ENCODE peak calls at places on chromosomes 13 and 19, in ten cellular contexts. T is HL-60; E is CD8-positive, alpha-beta T cell; U is uterus; R is psoas muscle; Y is spleen; C is breast epithelium; V is ovary; G is IMR-90; Q is upper lobe of right lung. F is an unnamed sample.

GRCh38 chr13:29934531-29935308 is 84.3 kb upstream of the UBL3 start:
- DNase-seq in T (no peak), E (no peak), U (no peak), R (no peak), Y (no peak), C (no peak), V (no peak), G (no peak), Q (no peak), F (no peak)

GRCh38 chr19:1247747-1248453 is 483 bp upstream of the MIDN start:
- DNase-seq in T (peak; percentile 45), E (peak; percentile 62), U (peak; percentile 82), R (peak; percentile 91), Y (peak; percentile 96), C (no peak), V (peak; percentile 85), G (peak; percentile 70), Q (peak; percentile 90), F (peak; percentile 71)

GRCh38 chr19:53432088-53432661 is 391 bp downstream of the ZNF761 start:
- DNase-seq in T (peak; percentile 19), E (no peak), U (no peak), R (peak; percentile 48), Y (peak; percentile 83), C (no peak), V (peak; percentile 47), G (peak; percentile 13), Q (peak; percentile 75), F (peak; percentile 26)

GRCh38 chr19:3055741-3056453 is 6.4 kb downstream of the TLE5 start:
- DNase-seq in T (no peak), E (no peak), U (peak; percentile 65), R (peak; percentile 40), Y (no peak), C (peak; percentile 89), V (peak; percentile 69), G (no peak), Q (peak; percentile 82), F (peak; percentile 55)

GRCh38 chr19:879711-880438 is 13.1 kb downstream of the MED16 start:
- DNase-seq in T (no peak), E (no peak), U (no peak), R (no peak), Y (no peak), C (no peak), V (no peak), G (no peak), Q (peak; percentile 66), F (no peak)

GRCh38 chr19:18049390-18049789 is 37.3 kb downstream of the IL12RB1 start:
- DNase-seq in T (no peak), E (no peak), U (peak; percentile 82), R (peak; percentile 92), Y (peak; percentile 84), C (peak; percentile 64), V (peak; percentile 47), G (peak; percentile 25), Q (peak; percentile 92), F (no peak)

GRCh38 chr13:93715866-93716265 is 489.3 kb downstream of the GPC6 start:
- DNase-seq in T (no peak), E (no peak), U (no peak), R (no peak), Y (no peak), C (no peak), V (no peak), G (peak; percentile 59), Q (no peak), F (no peak)

GRCh38 chr13:89628567-89628966 is 1718.9 kb upstream of the MIR17HG start:
- DNase-seq in T (no peak), E (no peak), U (no peak), R (no peak), Y (no peak), C (no peak), V (no peak), G (no peak), Q (no peak), F (no peak)

GRCh38 chr13:103996733-103997132 is 930.5 kb upstream of the SLC10A2 start:
- DNase-seq in T (no peak), E (no peak), U (no peak), R (no peak), Y (no peak), C (no peak), V (no peak), G (peak; percentile 3), Q (no peak), F (no peak)

GRCh38 chr19:3194063-3194702 is 8.5 kb downstream of the NCLN start:
- DNase-seq in T (no peak), E (no peak), U (no peak), R (no peak), Y (no peak), C (no peak), V (no peak), G (no peak), Q (no peak), F (no peak)

GRCh38 chr13:101415358-101416174 is 742 bp downstream of the NALCN start:
- DNase-seq in T (no peak), E (no peak), U (no peak), R (peak; percentile 13), Y (no peak), C (no peak), V (no peak), G (no peak), Q (no peak), F (no peak)

GRCh38 chr13:26983533-26984315 is 187.9 kb downstream of the USP12 start:
- DNase-seq in T (no peak), E (no peak), U (no peak), R (no peak), Y (no peak), C (no peak), V (no peak), G (no peak), Q (no peak), F (no peak)

GRCh38 chr19:49687566-49688316 is 1.7 kb upstream of the ADM5 start:
- DNase-seq in T (peak; percentile 55), E (no peak), U (no peak), R (no peak), Y (no peak), C (no peak), V (peak; percentile 24), G (no peak), Q (no peak), F (no peak)

GRCh38 chr19:49685845-49686332 is 3.5 kb upstream of the ADM5 start:
- DNase-seq in T (no peak), E (no peak), U (no peak), R (no peak), Y (peak; percentile 84), C (no peak), V (peak; percentile 32), G (no peak), Q (no peak), F (no peak)

GRCh38 chr19:49684983-49685553 is 4.3 kb upstream of the ADM5 start:
- DNase-seq in T (no peak), E (no peak), U (no peak), R (no peak), Y (no peak), C (no peak), V (no peak), G (no peak), Q (no peak), F (no peak)

GRCh38 chr19:49687150-49687549 is 2.2 kb upstream of the ADM5 start:
- DNase-seq in T (no peak), E (no peak), U (no peak), R (no peak), Y (no peak), C (no peak), V (no peak), G (no peak), Q (no peak), F (no peak)

DNA sequence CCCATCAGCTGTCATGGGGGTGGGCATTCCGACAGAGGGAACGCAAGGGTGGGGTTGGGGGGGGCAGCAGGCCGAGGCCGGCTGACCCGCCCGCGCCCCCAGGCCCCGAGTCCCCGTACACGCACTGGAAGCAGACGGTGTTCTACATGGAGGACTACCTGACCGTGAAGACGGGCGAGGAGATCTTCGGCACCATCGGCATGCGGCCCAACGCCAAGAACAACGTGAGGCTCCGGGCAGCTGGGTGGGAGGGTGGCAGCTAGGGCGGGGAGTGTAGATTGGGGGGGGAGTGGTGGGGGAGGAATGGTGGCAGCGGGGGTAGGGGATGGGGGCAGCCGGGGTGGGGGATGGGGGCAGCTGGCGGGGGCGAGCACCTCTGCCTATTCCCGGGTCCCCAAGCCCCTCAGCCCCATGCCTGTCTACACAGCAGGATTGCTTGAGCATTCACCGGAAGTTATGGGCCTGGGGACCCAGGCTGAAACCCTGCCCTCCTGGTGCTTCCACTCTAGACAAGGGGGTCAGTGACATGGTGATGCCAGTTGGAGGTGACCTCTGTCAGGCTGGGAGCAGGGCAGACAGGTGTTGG is 2.8 kb upstream of the ADM5 start:
- DNase-seq in T (no peak), E (no peak), U (no peak), R (no peak), Y (no peak), C (no peak), V (peak; percentile 27), G (no peak), Q (no peak), F (no peak)
- H3K27ac ChIP-seq in T (no peak overlapping the region), E (no peak overlapping the region), U (no peak overlapping the region), R (no peak overlapping the region), Y (no peak overlapping the region), C (no peak overlapping the region), V (no peak overlapping the region), G (no peak overlapping the region), Q (peak overlapping the region; percentile 13), F (no peak overlapping the region)

GRCh38 chr19:13410946-13411345 is 95.3 kb downstream of the CACNA1A start:
- DNase-seq in T (no peak), E (no peak), U (no peak), R (no peak), Y (no peak), C (no peak), V (no peak), G (no peak), Q (no peak), F (no peak)
- H3K27me3 ChIP-seq in T (no peaks in the 10 kb centered on the region), E (no peaks in the 10 kb centered on the region), U (no peaks in the 10 kb centered on the region), R (no peaks in the 10 kb centered on the region), Y (no peaks in the 10 kb centered on the region), C (no peaks in the 10 kb centered on the region), V (no peaks in the 10 kb centered on the region), G (no peaks in the 10 kb centered on the region), Q (peaks cover 4% of the 10 kb centered on the region), F (no peaks in the 10 kb centered on the region)

DNA sequence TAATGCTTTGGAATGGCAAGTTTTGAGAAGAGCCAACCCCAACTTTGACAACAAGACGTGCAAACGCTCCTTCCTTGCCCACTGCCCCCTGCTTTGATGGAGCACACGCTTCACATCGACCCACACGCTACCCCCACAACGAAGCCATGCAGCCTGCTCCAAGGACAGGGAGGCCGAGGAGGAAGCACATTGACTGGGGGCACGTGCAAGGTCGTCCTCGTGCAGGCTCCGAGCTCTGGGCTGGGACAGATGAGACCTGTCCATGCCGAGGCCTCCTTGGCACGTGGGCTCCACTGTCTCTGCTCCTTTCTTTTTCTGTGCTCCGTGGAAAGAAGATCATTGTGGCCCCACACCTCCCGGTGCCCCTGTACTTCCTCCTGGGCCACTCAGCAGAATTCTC is 309.0 kb downstream of the TEX29 start:
- DNase-seq in T (no peak), E (no peak), U (no peak), R (no peak), Y (no peak), C (no peak), V (no peak), G (no peak), Q (no peak), F (no peak)
- H3K27ac ChIP-seq in T (no peak overlapping the region), E (no peak overlapping the region), U (no peak overlapping the region), R (no peak overlapping the region), Y (no peak overlapping the region), C (no peak overlapping the region), V (no peak overlapping the region), G (no peak overlapping the region), Q (no peak overlapping the region), F (no peak overlapping the region)

DNA sequence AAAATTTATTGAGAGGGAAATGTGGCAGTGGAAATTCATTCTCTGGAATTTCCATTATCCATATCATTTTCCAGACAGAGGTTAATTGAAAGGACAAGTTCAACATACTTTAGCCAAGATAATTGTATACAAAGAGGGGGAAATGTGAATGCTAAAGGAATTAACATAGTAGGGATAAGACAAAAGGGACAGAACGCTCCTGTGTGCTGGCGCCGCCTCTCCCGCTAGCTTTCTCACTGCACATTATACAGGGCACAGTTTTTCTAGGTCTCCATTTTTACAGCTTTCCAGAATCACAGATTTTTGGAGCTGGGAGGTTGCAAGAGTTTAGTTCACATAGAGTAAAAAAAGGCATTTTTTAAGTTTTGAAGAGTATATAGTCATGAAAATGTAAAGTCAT is 48.8 kb downstream of the FAM124A start:
- DNase-seq in T (no peak), E (no peak), U (no peak), R (no peak), Y (no peak), C (no peak), V (no peak), G (no peak), Q (no peak), F (no peak)
- H3K27me3 ChIP-seq in T (no peaks in the 10 kb centered on the region), E (no peaks in the 10 kb centered on the region), U (no peaks in the 10 kb centered on the region), R (no peaks in the 10 kb centered on the region), Y (no peaks in the 10 kb centered on the region), C (no peaks in the 10 kb centered on the region), V (no peaks in the 10 kb centered on the region), G (peaks cover 4% of the 10 kb centered on the region), Q (no peaks in the 10 kb centered on the region), F (no peaks in the 10 kb centered on the region)

F was measured in SJCRH30.